ENCODE peak calls at places on chromosomes 11 and 22, in four cellular contexts. K, C, B and Z are unnamed samples.

GRCh38 chr22:19463491-19464469 is 15.2 kb downstream of the UFD1 start:
- DNase-seq in B (no peak), K (no peak), C (peak; percentile 83), Z (no peak)

GRCh38 chr11:83801799-83802198 is 515.6 kb upstream of the CCDC90B start:
- DNase-seq in K (no peak), B (no peak), C (no peak), Z (no peak)

GRCh38 chr11:67631427-67631826 is 1.7 kb upstream of the NUDT8 start:
- DNase-seq in C (no peak), B (peak; percentile 69), K (no peak), Z (peak; percentile 52)

GRCh38 chr11:35588627-35589026 is 29.6 kb upstream of the FJX1 start:
- DNase-seq in K (no peak), B (no peak), C (peak; percentile 92), Z (no peak)

GRCh38 chr11:119907122-119907933 is 178.3 kb upstream of the NECTIN1 start:
- DNase-seq in C (no peak), K (no peak), B (no peak), Z (peak; percentile 56)

GRCh38 chr11:92480519-92480918 is 255.9 kb downstream of the FAT3 start:
- DNase-seq in B (no peak), C (no peak), K (no peak), Z (no peak)

GRCh38 chr11:70762810-70763209 is 364.5 kb downstream of the CTTN start:
- DNase-seq in B (peak; percentile 39), C (no peak), K (no peak), Z (no peak)

GRCh38 chr11:10348650-10349280 is 43.9 kb downstream of the ADM start:
- DNase-seq in C (no peak), K (no peak), B (no peak), Z (no peak)

GRCh38 chr22:27278986-27279385 is 522.6 kb downstream of the MN1 start:
- DNase-seq in K (no peak), B (no peak), C (no peak), Z (no peak)

GRCh38 chr11:72840780-72841179 is 26.6 kb downstream of the ATG16L2 start:
- DNase-seq in K (no peak), B (no peak), C (no peak), Z (no peak)

GRCh38 chr11:103714246-103714645 is 322.2 kb upstream of the DDI1 start:
- DNase-seq in C (no peak), K (no peak), B (no peak), Z (no peak)

GRCh38 chr11:55572548-55572947 is 620 bp downstream of the OR4C16 start:
- DNase-seq in B (no peak), K (no peak), C (no peak), Z (no peak)
- H3K9me3 ChIP-seq in B (peaks cover 2% of the 10 kb centered on the region), K (no peaks in the 10 kb centered on the region), C (no peaks in the 10 kb centered on the region), Z (no peaks in the 10 kb centered on the region)

DNA sequence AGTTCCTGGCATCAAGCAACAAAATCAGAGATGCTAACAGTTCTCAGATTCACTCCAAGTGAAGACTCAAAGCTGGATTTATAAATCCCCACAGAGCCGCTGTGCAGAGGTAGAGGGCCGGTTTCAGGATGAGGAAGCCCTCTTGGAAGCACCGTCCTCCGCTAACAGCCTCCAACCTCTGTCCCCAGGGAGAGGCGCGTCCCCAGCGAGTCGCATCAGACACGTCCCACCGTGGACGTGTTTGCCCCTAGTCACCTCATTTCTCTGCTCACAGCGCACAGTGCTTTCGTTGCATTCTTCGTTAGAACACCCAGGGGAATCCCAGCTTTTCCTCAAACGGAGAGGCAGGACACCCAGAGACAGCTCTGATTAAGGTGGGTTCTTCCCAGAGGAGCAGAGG is 642.9 kb downstream of the BRD1 start:
- DNase-seq in B (no peak), K (no peak), C (no peak), Z (peak; percentile 20)
- H3K9me3 ChIP-seq in B (no peaks in the 10 kb centered on the region), K (no peaks in the 10 kb centered on the region), C (peaks cover 17% of the 10 kb centered on the region), Z (no peaks in the 10 kb centered on the region)

GRCh38 chr11:93633835-93634234 is 27.6 kb upstream of the CEP295 start:
- DNase-seq in C (no peak), K (no peak), B (no peak), Z (no peak)

GRCh38 chr11:93642416-93642815 is 19.1 kb upstream of the CEP295 start:
- DNase-seq in C (no peak), K (no peak), B (no peak), Z (no peak)

GRCh38 chr11:93639548-93639947 is 21.9 kb upstream of the CEP295 start:
- DNase-seq in K (no peak), B (no peak), C (no peak), Z (no peak)
- H3K9me3 ChIP-seq in K (no peaks in the 10 kb centered on the region), B (no peaks in the 10 kb centered on the region), C (no peaks in the 10 kb centered on the region), Z (no peaks in the 10 kb centered on the region)

DNA sequence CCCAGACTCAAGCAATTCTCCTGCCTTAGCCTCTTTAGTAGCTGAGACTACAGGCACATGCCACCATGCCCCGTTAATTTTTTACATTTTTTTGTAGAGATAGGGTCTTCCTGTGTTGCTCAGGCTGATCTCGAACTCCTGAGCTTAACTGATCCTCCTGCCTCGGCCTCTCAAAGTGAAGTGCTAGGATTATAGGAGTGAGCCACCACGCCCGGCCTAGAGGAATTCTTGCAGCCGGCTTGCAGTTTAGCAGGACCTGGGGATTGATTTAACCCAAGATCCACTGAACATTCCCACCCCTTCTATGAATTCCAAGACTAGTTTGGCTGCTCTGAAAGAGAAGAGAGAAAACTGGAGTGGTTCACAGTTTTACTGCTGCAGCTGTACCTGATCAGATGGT is 63.3 kb upstream of the TNRC6B start:
- DNase-seq in C (no peak), B (no peak), K (no peak), Z (no peak)
- H3K9me3 ChIP-seq in C (no peaks in the 10 kb centered on the region), B (no peaks in the 10 kb centered on the region), K (no peaks in the 10 kb centered on the region), Z (no peaks in the 10 kb centered on the region)

DNA sequence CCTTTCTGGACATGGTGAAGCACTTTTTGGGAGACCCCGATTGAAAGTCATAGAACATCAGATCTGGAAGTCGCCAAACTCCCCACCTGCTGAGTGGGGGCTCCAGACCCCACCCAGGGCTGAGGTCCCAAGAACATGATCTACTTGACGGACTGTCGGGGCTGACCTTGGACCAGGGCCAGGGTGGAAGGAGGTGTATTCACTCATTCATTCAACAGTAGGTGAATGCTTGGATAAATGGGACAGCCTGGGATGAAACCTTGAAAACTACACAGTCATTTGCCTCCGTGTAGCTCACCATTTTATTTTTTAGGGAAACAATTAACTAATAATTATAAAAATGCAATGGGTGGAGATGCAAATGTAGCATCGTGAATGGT is 629.0 kb downstream of the BRD1 start:
- DNase-seq in C (no peak), B (peak; percentile 40), K (no peak), Z (no peak)
- H3K9me3 ChIP-seq in C (peaks cover 6% of the 10 kb centered on the region), B (no peaks in the 10 kb centered on the region), K (no peaks in the 10 kb centered on the region), Z (no peaks in the 10 kb centered on the region)

GRCh38 chr22:29938285-29938693 is 55.3 kb downstream of the MTMR3 start:
- DNase-seq in K (no peak), B (no peak), C (no peak), Z (no peak)
- H3K9me3 ChIP-seq in K (no peaks in the 10 kb centered on the region), B (no peaks in the 10 kb centered on the region), C (no peaks in the 10 kb centered on the region), Z (no peaks in the 10 kb centered on the region)

GRCh38 chr11:133940034-133940433 is 16.7 kb downstream of the IGSF9B start:
- DNase-seq in K (no peak), B (no peak), C (no peak), Z (no peak)

GRCh38 chr11:133938166-133938565 is 18.6 kb downstream of the IGSF9B start:
- DNase-seq in K (no peak), C (no peak), B (no peak), Z (no peak)

GRCh38 chr11:133941546-133941945 is 15.2 kb downstream of the IGSF9B start:
- DNase-seq in K (no peak), C (no peak), B (no peak), Z (no peak)

GRCh38 chr11:133937468-133937867 is 19.3 kb downstream of the IGSF9B start:
- DNase-seq in B (no peak), C (no peak), K (no peak), Z (no peak)

DNA sequence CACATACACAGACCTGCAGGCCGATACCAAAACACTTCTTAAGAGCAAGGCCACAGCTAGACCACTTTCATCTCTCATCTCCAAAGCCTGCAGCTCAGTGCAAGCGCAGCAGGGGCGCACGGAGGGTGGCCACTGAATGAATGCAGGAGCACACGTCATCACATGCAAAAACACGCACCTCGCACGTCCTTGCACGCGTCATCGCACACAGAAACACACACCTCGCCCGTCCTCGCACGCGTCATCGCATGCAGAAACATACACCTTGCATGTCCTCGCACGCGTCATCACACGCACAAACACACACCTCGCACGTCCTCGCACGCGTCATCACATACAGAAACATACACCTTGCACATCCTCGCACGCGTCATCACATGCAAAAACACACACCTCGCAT is 17.2 kb downstream of the IGSF9B start:
- DNase-seq in K (no peak), B (no peak), C (no peak), Z (no peak)
- H3K9me3 ChIP-seq in K (no peaks in the 10 kb centered on the region), B (no peaks in the 10 kb centered on the region), C (no peaks in the 10 kb centered on the region), Z (no peaks in the 10 kb centered on the region)

GRCh38 chr22:48541401-48542098 is 1286.1 kb downstream of the BRD1 start:
- DNase-seq in C (no peak), B (no peak), K (no peak), Z (no peak)

GRCh38 chr22:48546653-48547424 is 1280.8 kb downstream of the BRD1 start:
- DNase-seq in B (no peak), C (no peak), K (no peak), Z (no peak)

GRCh38 chr22:48547971-48548370 is 1279.7 kb downstream of the BRD1 start:
- DNase-seq in B (no peak), K (no peak), C (no peak), Z (no peak)

GRCh38 chr22:48548391-48548790 is 1279.3 kb downstream of the BRD1 start:
- DNase-seq in K (no peak), C (no peak), B (no peak), Z (no peak)

DNA sequence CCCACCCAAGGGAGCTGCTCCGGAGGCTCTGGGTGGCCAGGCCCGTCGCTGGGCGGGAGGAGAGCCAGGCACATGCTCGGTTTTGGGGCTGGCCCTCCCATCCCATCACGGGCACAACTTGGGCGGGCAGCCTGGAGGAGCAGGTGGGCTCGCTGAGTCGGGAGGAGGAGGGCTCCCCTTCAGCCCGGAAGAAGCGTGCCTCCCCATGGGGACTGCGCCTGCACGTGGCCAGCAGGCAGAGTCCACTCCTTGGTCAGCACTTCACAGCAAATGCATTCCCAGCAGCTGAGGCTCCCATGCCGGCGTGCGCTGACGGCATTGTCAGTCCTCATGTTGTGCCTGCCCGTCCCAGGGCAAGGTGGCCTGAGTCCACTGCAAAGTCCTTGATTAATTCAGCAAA is 1281.7 kb downstream of the BRD1 start:
- DNase-seq in B (no peak), K (no peak), C (no peak), Z (no peak)
- H3K9me3 ChIP-seq in B (no peaks in the 10 kb centered on the region), K (no peaks in the 10 kb centered on the region), C (no peaks in the 10 kb centered on the region), Z (no peaks in the 10 kb centered on the region)